ENCODE peak calls at places on chromosomes 11 and 22, in eight cellular contexts. One of them, this sample, is unnamed.

GRCh38 chr11:133955091-133955846 is 1.5 kb downstream of the IGSF9B start:
- DNase-seq in fibroblast of mammary gland: no peak
- DNase-seq in HL-60: no peak
- DNase-seq in cardiac muscle cell: peak; percentile 57
- DNase-seq in colonic mucosa: no peak
- DNase-seq in GM12878: no peak
- DNase-seq in GM10248: no peak
- DNase-seq in GM13977: no peak
- DNase-seq in this sample: no peak

GRCh38 chr11:2100361-2101170 is 38.6 kb downstream of the IGF2 start:
- DNase-seq in fibroblast of mammary gland: no peak
- DNase-seq in HL-60: no peak
- DNase-seq in cardiac muscle cell: no peak
- DNase-seq in colonic mucosa: no peak
- DNase-seq in GM12878: no peak
- DNase-seq in GM10248: no peak
- DNase-seq in GM13977: no peak
- DNase-seq in this sample: no peak

GRCh38 chr11:8652140-8652539 is 30.3 kb downstream of the TRIM66 start:
- DNase-seq in fibroblast of mammary gland: peak; percentile 98
- DNase-seq in HL-60: no peak
- DNase-seq in cardiac muscle cell: no peak
- DNase-seq in colonic mucosa: no peak
- DNase-seq in GM12878: no peak
- DNase-seq in GM10248: no peak
- DNase-seq in GM13977: no peak
- DNase-seq in this sample: no peak

GRCh38 chr11:109697140-109697843 is 275.3 kb downstream of the C11orf87 start:
- DNase-seq in fibroblast of mammary gland: peak; percentile 67
- DNase-seq in HL-60: peak; percentile 40
- DNase-seq in cardiac muscle cell: peak; percentile 68
- DNase-seq in colonic mucosa: no peak
- DNase-seq in GM12878: no peak
- DNase-seq in GM10248: peak; percentile 23
- DNase-seq in GM13977: peak; percentile 34
- DNase-seq in this sample: peak; percentile 4

GRCh38 chr11:109972181-109972715 is 120.9 kb upstream of the ZC3H12C start:
- DNase-seq in fibroblast of mammary gland: no peak
- DNase-seq in HL-60: no peak
- DNase-seq in cardiac muscle cell: peak; percentile 64
- DNase-seq in colonic mucosa: no peak
- DNase-seq in GM12878: peak; percentile 70
- DNase-seq in GM10248: peak; percentile 28
- DNase-seq in GM13977: no peak
- DNase-seq in this sample: no peak

GRCh38 chr22:42786606-42787356 is 66.1 kb upstream of the A4GALT start:
- DNase-seq in fibroblast of mammary gland: no peak
- DNase-seq in HL-60: no peak
- DNase-seq in cardiac muscle cell: no peak
- DNase-seq in colonic mucosa: no peak
- DNase-seq in GM12878: no peak
- DNase-seq in GM10248: no peak
- DNase-seq in GM13977: no peak
- DNase-seq in this sample: no peak

GRCh38 chr11:33237039-33237597 is 20.1 kb upstream of the HIPK3 start:
- DNase-seq in fibroblast of mammary gland: no peak
- DNase-seq in HL-60: no peak
- DNase-seq in cardiac muscle cell: no peak
- DNase-seq in colonic mucosa: peak; percentile 26
- DNase-seq in GM12878: no peak
- DNase-seq in GM10248: no peak
- DNase-seq in GM13977: no peak
- DNase-seq in this sample: no peak

GRCh38 chr22:30159082-30159481 is 78.8 kb downstream of the HORMAD2 start:
- DNase-seq in fibroblast of mammary gland: no peak
- DNase-seq in HL-60: no peak
- DNase-seq in cardiac muscle cell: no peak
- DNase-seq in colonic mucosa: no peak
- DNase-seq in GM12878: no peak
- DNase-seq in GM10248: no peak
- DNase-seq in GM13977: no peak
- DNase-seq in this sample: no peak

GRCh38 chr11:5580577-5580976 is at the start of gene OR52B6:
- DNase-seq in fibroblast of mammary gland: no peak
- DNase-seq in HL-60: no peak
- DNase-seq in cardiac muscle cell: no peak
- DNase-seq in colonic mucosa: no peak
- DNase-seq in GM12878: no peak
- DNase-seq in GM10248: no peak
- DNase-seq in GM13977: no peak
- DNase-seq in this sample: no peak

GRCh38 chr11:130418210-130418609 is 10.2 kb downstream of the ADAMTS8 start:
- DNase-seq in fibroblast of mammary gland: no peak
- DNase-seq in HL-60: no peak
- DNase-seq in cardiac muscle cell: no peak
- DNase-seq in colonic mucosa: no peak
- DNase-seq in GM12878: no peak
- DNase-seq in GM10248: no peak
- DNase-seq in GM13977: no peak
- DNase-seq in this sample: no peak

GRCh38 chr22:29581799-29582198 is 886 bp upstream of the NIPSNAP1 start:
- DNase-seq in fibroblast of mammary gland: no peak
- DNase-seq in HL-60: no peak
- DNase-seq in cardiac muscle cell: no peak
- DNase-seq in colonic mucosa: peak; percentile 78
- DNase-seq in GM12878: no peak
- DNase-seq in GM10248: no peak
- DNase-seq in GM13977: no peak
- DNase-seq in this sample: no peak

GRCh38 chr11:132448334-132448995 is 1078.0 kb downstream of the NTM start:
- DNase-seq in fibroblast of mammary gland: no peak
- DNase-seq in HL-60: no peak
- DNase-seq in cardiac muscle cell: no peak
- DNase-seq in colonic mucosa: no peak
- DNase-seq in GM12878: no peak
- DNase-seq in GM10248: no peak
- DNase-seq in GM13977: no peak
- DNase-seq in this sample: no peak

GRCh38 chr11:128948583-128948982 is 5.9 kb upstream of the TP53AIP1 start:
- DNase-seq in fibroblast of mammary gland: no peak
- DNase-seq in HL-60: no peak
- DNase-seq in cardiac muscle cell: peak; percentile 67
- DNase-seq in colonic mucosa: no peak
- DNase-seq in GM12878: no peak
- DNase-seq in GM10248: no peak
- DNase-seq in GM13977: no peak
- DNase-seq in this sample: no peak

GRCh38 chr11:123566852-123567251 is 87.6 kb downstream of the SCN3B start:
- DNase-seq in fibroblast of mammary gland: no peak
- DNase-seq in HL-60: no peak
- DNase-seq in cardiac muscle cell: peak; percentile 53
- DNase-seq in colonic mucosa: no peak
- DNase-seq in GM12878: no peak
- DNase-seq in GM10248: no peak
- DNase-seq in GM13977: no peak
- DNase-seq in this sample: no peak

GRCh38 chr11:47609675-47610074 is 15.5 kb upstream of the C1QTNF4 start:
- DNase-seq in fibroblast of mammary gland: no peak
- DNase-seq in HL-60: no peak
- DNase-seq in cardiac muscle cell: no peak
- DNase-seq in colonic mucosa: no peak
- DNase-seq in GM12878: no peak
- DNase-seq in GM10248: no peak
- DNase-seq in GM13977: no peak
- DNase-seq in this sample: no peak

GRCh38 chr22:44570476-44571445 is 72.7 kb upstream of the RTL6 start:
- DNase-seq in fibroblast of mammary gland: no peak
- DNase-seq in HL-60: no peak
- DNase-seq in cardiac muscle cell: peak; percentile 56
- DNase-seq in colonic mucosa: no peak
- DNase-seq in GM12878: no peak
- DNase-seq in GM10248: no peak
- DNase-seq in GM13977: no peak
- DNase-seq in this sample: no peak

GRCh38 chr11:20057055-20057943 is 103.0 kb downstream of the DBX1 start:
- DNase-seq in fibroblast of mammary gland: peak; percentile 67
- DNase-seq in HL-60: no peak
- DNase-seq in cardiac muscle cell: no peak
- DNase-seq in colonic mucosa: no peak
- DNase-seq in GM12878: no peak
- DNase-seq in GM10248: no peak
- DNase-seq in GM13977: no peak
- DNase-seq in this sample: no peak

GRCh38 chr22:27682438-27682837 is 119.1 kb downstream of the MN1 start:
- DNase-seq in fibroblast of mammary gland: no peak
- DNase-seq in HL-60: no peak
- DNase-seq in cardiac muscle cell: peak; percentile 58
- DNase-seq in colonic mucosa: no peak
- DNase-seq in GM12878: no peak
- DNase-seq in GM10248: no peak
- DNase-seq in GM13977: no peak
- DNase-seq in this sample: no peak
- TF ChIP-seq CTCF in fibroblast of mammary gland: peak; percentile 1
- TF ChIP-seq CTCF in HL-60: no peak
- TF ChIP-seq CTCF in cardiac muscle cell: peak; percentile 35
- TF ChIP-seq CTCF in colonic mucosa: no peak
- TF ChIP-seq CTCF in GM12878: no peak
- TF ChIP-seq CTCF in GM10248: no peak
- TF ChIP-seq CTCF in GM13977: no peak
- TF ChIP-seq CTCF in this sample: peak; percentile 17

GRCh38 chr11:13206086-13206640 is 71.4 kb upstream of the BMAL1 start:
- DNase-seq in fibroblast of mammary gland: no peak
- DNase-seq in HL-60: no peak
- DNase-seq in cardiac muscle cell: no peak
- DNase-seq in colonic mucosa: no peak
- DNase-seq in GM12878: no peak
- DNase-seq in GM10248: no peak
- DNase-seq in GM13977: no peak
- DNase-seq in this sample: no peak

GRCh38 chr11:13208921-13209320 is 68.7 kb upstream of the BMAL1 start:
- DNase-seq in fibroblast of mammary gland: no peak
- DNase-seq in HL-60: no peak
- DNase-seq in cardiac muscle cell: no peak
- DNase-seq in colonic mucosa: no peak
- DNase-seq in GM12878: no peak
- DNase-seq in GM10248: no peak
- DNase-seq in GM13977: no peak
- DNase-seq in this sample: no peak

GRCh38 chr11:13207665-13208594 is 69.7 kb upstream of the BMAL1 start:
- DNase-seq in fibroblast of mammary gland: peak; percentile 91
- DNase-seq in HL-60: peak; percentile 29
- DNase-seq in cardiac muscle cell: peak; percentile 46
- DNase-seq in colonic mucosa: peak; percentile 54
- DNase-seq in GM12878: no peak
- DNase-seq in GM10248: no peak
- DNase-seq in GM13977: no peak
- DNase-seq in this sample: no peak

GRCh38 chr11:13205446-13205845 is 72.1 kb upstream of the BMAL1 start:
- DNase-seq in fibroblast of mammary gland: no peak
- DNase-seq in HL-60: no peak
- DNase-seq in cardiac muscle cell: no peak
- DNase-seq in colonic mucosa: no peak
- DNase-seq in GM12878: peak; percentile 38
- DNase-seq in GM10248: no peak
- DNase-seq in GM13977: no peak
- DNase-seq in this sample: peak; percentile 29

DNA sequence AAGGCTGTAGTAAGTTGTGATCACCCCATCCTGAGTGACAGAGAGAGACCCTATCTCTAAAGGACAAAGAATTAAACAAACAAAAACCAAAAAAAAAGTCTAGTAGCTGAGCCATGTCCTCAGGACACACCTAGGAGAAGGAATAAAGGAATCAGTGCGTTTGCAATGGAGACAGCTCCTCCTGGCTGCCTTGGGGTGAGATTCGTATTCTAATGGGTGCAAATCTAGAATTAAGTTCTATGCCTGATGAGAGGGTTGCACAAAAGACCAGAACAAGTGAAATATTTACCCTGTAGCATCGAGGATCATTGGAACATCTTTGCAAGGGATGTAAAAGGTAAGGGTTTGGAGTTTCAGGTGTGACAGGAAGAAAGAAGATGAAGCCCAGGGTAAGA is 70.3 kb upstream of the BMAL1 start:
- DNase-seq in fibroblast of mammary gland: no peak
- DNase-seq in HL-60: no peak
- DNase-seq in cardiac muscle cell: no peak
- DNase-seq in colonic mucosa: no peak
- DNase-seq in GM12878: no peak
- DNase-seq in GM10248: no peak
- DNase-seq in GM13977: no peak
- DNase-seq in this sample: no peak
- TF ChIP-seq CTCF in fibroblast of mammary gland: peak; percentile 16
- TF ChIP-seq CTCF in HL-60: no peak
- TF ChIP-seq CTCF in cardiac muscle cell: peak; percentile 22
- TF ChIP-seq CTCF in colonic mucosa: no peak
- TF ChIP-seq CTCF in GM12878: no peak
- TF ChIP-seq CTCF in GM10248: no peak
- TF ChIP-seq CTCF in GM13977: no peak
- TF ChIP-seq CTCF in this sample: no peak

GRCh38 chr11:107898270-107898669 is 30.0 kb upstream of the RAB39A start:
- DNase-seq in fibroblast of mammary gland: peak; percentile 65
- DNase-seq in HL-60: peak; percentile 36
- DNase-seq in cardiac muscle cell: peak; percentile 10
- DNase-seq in colonic mucosa: no peak
- DNase-seq in GM12878: peak; percentile 24
- DNase-seq in GM10248: peak; percentile 43
- DNase-seq in GM13977: peak; percentile 48
- DNase-seq in this sample: peak; percentile 8
- TF ChIP-seq CTCF in fibroblast of mammary gland: peak; percentile 78
- TF ChIP-seq CTCF in HL-60: peak; percentile 21
- TF ChIP-seq CTCF in cardiac muscle cell: peak; percentile 71
- TF ChIP-seq CTCF in colonic mucosa: peak; percentile 48
- TF ChIP-seq CTCF in GM12878: peak; percentile 82
- TF ChIP-seq CTCF in GM10248: peak; percentile 71
- TF ChIP-seq CTCF in GM13977: peak; percentile 72
- TF ChIP-seq CTCF in this sample: peak; percentile 59

DNA sequence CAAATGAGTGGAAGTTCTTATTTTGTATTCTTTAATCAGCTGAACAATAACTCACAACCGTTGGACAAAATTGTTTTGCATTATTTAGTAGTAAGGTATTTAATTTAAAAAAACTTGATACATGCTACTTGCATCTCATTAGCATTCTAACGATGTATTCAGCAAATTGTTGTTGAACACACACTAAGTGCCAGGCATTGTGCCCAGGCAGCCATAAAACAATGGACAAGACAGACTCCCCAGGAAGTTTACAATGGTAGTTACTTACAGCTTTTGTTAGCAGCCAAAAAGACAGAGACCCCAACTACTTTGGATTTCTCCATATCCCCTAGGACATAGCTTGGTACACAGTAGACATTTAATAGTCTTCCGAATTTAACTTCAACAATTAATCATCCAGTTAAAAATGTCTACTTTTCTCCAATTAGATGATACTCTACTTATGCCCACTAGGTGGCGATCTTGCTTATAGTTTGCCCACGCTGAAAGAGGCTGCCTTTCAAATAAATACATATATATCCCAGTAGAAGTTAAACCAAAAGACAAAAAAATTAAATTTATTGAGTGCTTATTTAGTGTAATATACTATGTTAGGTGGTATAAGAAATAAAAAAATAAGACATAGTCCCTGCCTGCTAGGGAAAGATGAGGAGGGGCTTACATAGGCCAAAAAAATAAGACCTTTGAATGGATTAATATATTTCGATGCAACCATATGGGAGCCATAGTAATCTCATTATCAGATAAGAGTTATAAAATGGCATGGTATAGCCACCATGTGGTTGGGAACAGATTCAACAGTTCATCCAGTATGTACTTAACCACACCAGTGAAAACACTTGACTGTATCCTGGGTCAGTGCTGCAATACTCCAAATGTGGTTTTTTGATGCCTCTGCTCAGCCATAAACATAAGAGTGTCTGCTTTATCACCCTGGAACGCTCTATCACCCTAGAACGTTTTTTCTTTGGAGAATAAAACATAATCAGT is 2.1 kb upstream of the FJX1 start:
- DNase-seq in fibroblast of mammary gland: peak; percentile 73
- DNase-seq in HL-60: peak; percentile 36
- DNase-seq in cardiac muscle cell: peak; percentile 73
- DNase-seq in colonic mucosa: no peak
- DNase-seq in GM12878: no peak
- DNase-seq in GM10248: peak; percentile 49
- DNase-seq in GM13977: peak; percentile 69
- DNase-seq in this sample: no peak
- TF ChIP-seq CTCF in fibroblast of mammary gland: peak; percentile 69
- TF ChIP-seq CTCF in HL-60: peak; percentile 27
- TF ChIP-seq CTCF in cardiac muscle cell: peak; percentile 67
- TF ChIP-seq CTCF in colonic mucosa: peak; percentile 64
- TF ChIP-seq CTCF in GM12878: peak; percentile 75
- TF ChIP-seq CTCF in GM10248: peak; percentile 64
- TF ChIP-seq CTCF in GM13977: peak; percentile 69
- TF ChIP-seq CTCF in this sample: peak; percentile 51

This sample was measured in GM12864.